ENCODE peak calls at places on chromosomes 11 and 22, in eight cellular contexts. One of them, this sample, is unnamed.
A peak's percentile ranks its signal among the peaks of the same experiment; 100 is the strongest.

GRCh38 chr11:127651175-127651887 is 650.8 kb upstream of the KIRREL3 start:
- DNase-seq in prostate gland: no peak
- DNase-seq in testis: no peak
- DNase-seq in CD8-positive, alpha-beta T cell: no peak
- DNase-seq in uterus: no peak
- DNase-seq in body of pancreas: no peak
- DNase-seq in Peyer's patch: no peak
- DNase-seq in adrenal gland: no peak
- DNase-seq in this sample: no peak

GRCh38 chr11:75352417-75353206 is 1.2 kb upstream of the ARRB1 start:
- DNase-seq in prostate gland: no peak
- DNase-seq in testis: no peak
- DNase-seq in CD8-positive, alpha-beta T cell: peak; percentile 16
- DNase-seq in uterus: no peak
- DNase-seq in body of pancreas: peak; percentile 72
- DNase-seq in Peyer's patch: no peak
- DNase-seq in adrenal gland: peak; percentile 71
- DNase-seq in this sample: no peak

GRCh38 chr22:33192156-33192555 is 134.0 kb upstream of the SYN3 start:
- DNase-seq in prostate gland: no peak
- DNase-seq in testis: no peak
- DNase-seq in CD8-positive, alpha-beta T cell: no peak
- DNase-seq in uterus: no peak
- DNase-seq in body of pancreas: no peak
- DNase-seq in Peyer's patch: no peak
- DNase-seq in adrenal gland: no peak
- DNase-seq in this sample: no peak

GRCh38 chr11:612201-612960 is 3.4 kb downstream of the IRF7 start:
- DNase-seq in prostate gland: no peak
- DNase-seq in testis: peak; percentile 33
- DNase-seq in CD8-positive, alpha-beta T cell: no peak
- DNase-seq in uterus: peak; percentile 18
- DNase-seq in body of pancreas: no peak
- DNase-seq in Peyer's patch: peak; percentile 89
- DNase-seq in adrenal gland: no peak
- DNase-seq in this sample: no peak

GRCh38 chr11:130783322-130783721 is 133.0 kb downstream of the SNX19 start:
- DNase-seq in prostate gland: no peak
- DNase-seq in testis: no peak
- DNase-seq in CD8-positive, alpha-beta T cell: no peak
- DNase-seq in uterus: no peak
- DNase-seq in body of pancreas: no peak
- DNase-seq in Peyer's patch: no peak
- DNase-seq in adrenal gland: no peak
- DNase-seq in this sample: no peak

GRCh38 chr11:67732045-67732787 is 57.8 kb upstream of the ALDH3B2 start:
- DNase-seq in prostate gland: no peak
- DNase-seq in testis: peak; percentile 30
- DNase-seq in CD8-positive, alpha-beta T cell: peak; percentile 52
- DNase-seq in uterus: no peak
- DNase-seq in body of pancreas: peak; percentile 13
- DNase-seq in Peyer's patch: no peak
- DNase-seq in adrenal gland: no peak
- DNase-seq in this sample: no peak

GRCh38 chr22:35892192-35892591 is 136.4 kb downstream of the RBFOX2 start:
- DNase-seq in prostate gland: no peak
- DNase-seq in testis: no peak
- DNase-seq in CD8-positive, alpha-beta T cell: no peak
- DNase-seq in uterus: peak; percentile 36
- DNase-seq in body of pancreas: no peak
- DNase-seq in Peyer's patch: no peak
- DNase-seq in adrenal gland: no peak
- DNase-seq in this sample: no peak

GRCh38 chr22:24843048-24843447 is 37.0 kb downstream of the SGSM1 start:
- DNase-seq in prostate gland: no peak
- DNase-seq in testis: no peak
- DNase-seq in CD8-positive, alpha-beta T cell: no peak
- DNase-seq in uterus: no peak
- DNase-seq in body of pancreas: no peak
- DNase-seq in Peyer's patch: no peak
- DNase-seq in adrenal gland: no peak
- DNase-seq in this sample: no peak

GRCh38 chr11:112745958-112746357 is 215.3 kb upstream of the NCAM1 start:
- DNase-seq in prostate gland: no peak
- DNase-seq in testis: no peak
- DNase-seq in CD8-positive, alpha-beta T cell: no peak
- DNase-seq in uterus: no peak
- DNase-seq in body of pancreas: no peak
- DNase-seq in Peyer's patch: no peak
- DNase-seq in adrenal gland: no peak
- DNase-seq in this sample: no peak

GRCh38 chr22:49968313-49968830 is 7.8 kb downstream of the PIM3 start:
- DNase-seq in prostate gland: no peak
- DNase-seq in testis: peak; percentile 14
- DNase-seq in CD8-positive, alpha-beta T cell: no peak
- DNase-seq in uterus: peak; percentile 24
- DNase-seq in body of pancreas: peak; percentile 6
- DNase-seq in Peyer's patch: peak; percentile 46
- DNase-seq in adrenal gland: peak; percentile 69
- DNase-seq in this sample: no peak

GRCh38 chr22:49091451-49091850 is 736.2 kb downstream of the BRD1 start:
- DNase-seq in prostate gland: no peak
- DNase-seq in testis: no peak
- DNase-seq in CD8-positive, alpha-beta T cell: no peak
- DNase-seq in uterus: no peak
- DNase-seq in body of pancreas: no peak
- DNase-seq in Peyer's patch: no peak
- DNase-seq in adrenal gland: no peak
- DNase-seq in this sample: no peak

GRCh38 chr22:45638834-45639746 is 32.5 kb upstream of the ATXN10 start:
- DNase-seq in prostate gland: no peak
- DNase-seq in testis: no peak
- DNase-seq in CD8-positive, alpha-beta T cell: no peak
- DNase-seq in uterus: peak; percentile 51
- DNase-seq in body of pancreas: peak; percentile 43
- DNase-seq in Peyer's patch: peak; percentile 72
- DNase-seq in adrenal gland: peak; percentile 33
- DNase-seq in this sample: no peak

GRCh38 chr11:16604784-16605439 is 133.5 kb upstream of the C11orf58 start:
- DNase-seq in prostate gland: no peak
- DNase-seq in testis: peak; percentile 26
- DNase-seq in CD8-positive, alpha-beta T cell: no peak
- DNase-seq in uterus: no peak
- DNase-seq in body of pancreas: peak; percentile 73
- DNase-seq in Peyer's patch: peak; percentile 71
- DNase-seq in adrenal gland: peak; percentile 58
- DNase-seq in this sample: no peak

GRCh38 chr11:81707881-81708280 is 1025.8 kb downstream of the FAM181B start:
- DNase-seq in prostate gland: no peak
- DNase-seq in testis: no peak
- DNase-seq in CD8-positive, alpha-beta T cell: no peak
- DNase-seq in uterus: no peak
- DNase-seq in body of pancreas: no peak
- DNase-seq in Peyer's patch: no peak
- DNase-seq in adrenal gland: no peak
- DNase-seq in this sample: no peak
- TF ChIP-seq CTCF in prostate gland: no peak
- TF ChIP-seq CTCF in testis: no peak
- TF ChIP-seq CTCF in CD8-positive, alpha-beta T cell: no peak
- TF ChIP-seq CTCF in uterus: no peak
- TF ChIP-seq CTCF in body of pancreas: no peak
- TF ChIP-seq CTCF in Peyer's patch: no peak
- TF ChIP-seq CTCF in adrenal gland: no peak
- TF ChIP-seq CTCF in this sample: no peak

DNA sequence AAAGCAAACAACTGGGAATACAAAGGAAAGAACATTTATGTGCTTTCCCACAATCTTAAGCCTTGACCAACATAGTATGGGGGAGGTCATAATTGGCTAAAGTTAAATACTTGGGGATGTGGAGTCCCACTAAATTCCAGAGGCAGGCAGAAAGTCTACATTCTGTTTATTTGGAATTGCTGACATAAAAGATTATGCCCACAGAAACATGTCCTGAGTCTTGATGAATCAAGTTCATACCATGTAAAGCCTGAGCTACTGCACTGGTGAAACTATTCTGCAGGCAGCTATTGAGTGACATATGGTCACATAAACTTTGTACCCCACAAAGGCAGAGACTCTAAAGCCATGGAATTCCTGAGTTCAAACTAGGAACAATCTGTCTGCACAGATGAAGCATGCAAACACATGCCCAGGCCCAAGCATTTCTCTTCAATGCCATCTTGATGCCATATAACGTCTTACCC is 69.9 kb upstream of the CHRM4 start:
- DNase-seq in prostate gland: no peak
- DNase-seq in testis: no peak
- DNase-seq in CD8-positive, alpha-beta T cell: no peak
- DNase-seq in uterus: no peak
- DNase-seq in body of pancreas: no peak
- DNase-seq in Peyer's patch: no peak
- DNase-seq in adrenal gland: no peak
- DNase-seq in this sample: no peak
- TF ChIP-seq CTCF in prostate gland: no peak
- TF ChIP-seq CTCF in testis: no peak
- TF ChIP-seq CTCF in CD8-positive, alpha-beta T cell: no peak
- TF ChIP-seq CTCF in uterus: no peak
- TF ChIP-seq CTCF in body of pancreas: no peak
- TF ChIP-seq CTCF in Peyer's patch: no peak
- TF ChIP-seq CTCF in adrenal gland: no peak
- TF ChIP-seq CTCF in this sample: no peak

GRCh38 chr22:30947821-30948454 is 20.6 kb downstream of the MORC2 start:
- DNase-seq in prostate gland: no peak
- DNase-seq in testis: no peak
- DNase-seq in CD8-positive, alpha-beta T cell: no peak
- DNase-seq in uterus: no peak
- DNase-seq in body of pancreas: no peak
- DNase-seq in Peyer's patch: no peak
- DNase-seq in adrenal gland: no peak
- DNase-seq in this sample: no peak
- TF ChIP-seq CTCF in prostate gland: peak; percentile 72
- TF ChIP-seq CTCF in testis: peak; percentile 49
- TF ChIP-seq CTCF in CD8-positive, alpha-beta T cell: peak; percentile 60
- TF ChIP-seq CTCF in uterus: peak; percentile 92
- TF ChIP-seq CTCF in body of pancreas: peak; percentile 62
- TF ChIP-seq CTCF in Peyer's patch: peak; percentile 71
- TF ChIP-seq CTCF in adrenal gland: peak; percentile 80
- TF ChIP-seq CTCF in this sample: peak; percentile 64

GRCh38 chr11:2417856-2418705 is 17.5 kb downstream of the TSSC4 start:
- DNase-seq in prostate gland: no peak
- DNase-seq in testis: no peak
- DNase-seq in CD8-positive, alpha-beta T cell: no peak
- DNase-seq in uterus: no peak
- DNase-seq in body of pancreas: no peak
- DNase-seq in Peyer's patch: no peak
- DNase-seq in adrenal gland: no peak
- DNase-seq in this sample: no peak

GRCh38 chr11:2421226-2421994 is 20.9 kb downstream of the TSSC4 start:
- DNase-seq in prostate gland: no peak
- DNase-seq in testis: no peak
- DNase-seq in CD8-positive, alpha-beta T cell: no peak
- DNase-seq in uterus: no peak
- DNase-seq in body of pancreas: no peak
- DNase-seq in Peyer's patch: no peak
- DNase-seq in adrenal gland: no peak
- DNase-seq in this sample: no peak

GRCh38 chr11:2418961-2419360 is 18.4 kb downstream of the TSSC4 start:
- DNase-seq in prostate gland: no peak
- DNase-seq in testis: no peak
- DNase-seq in CD8-positive, alpha-beta T cell: no peak
- DNase-seq in uterus: no peak
- DNase-seq in body of pancreas: no peak
- DNase-seq in Peyer's patch: no peak
- DNase-seq in adrenal gland: no peak
- DNase-seq in this sample: no peak

GRCh38 chr11:2420502-2421225 is 20.1 kb downstream of the TSSC4 start:
- DNase-seq in prostate gland: peak; percentile 47
- DNase-seq in testis: peak; percentile 71
- DNase-seq in CD8-positive, alpha-beta T cell: peak; percentile 76
- DNase-seq in uterus: peak; percentile 77
- DNase-seq in body of pancreas: peak; percentile 75
- DNase-seq in Peyer's patch: peak; percentile 84
- DNase-seq in adrenal gland: peak; percentile 82
- DNase-seq in this sample: peak; percentile 64

GRCh38 chr11:2419638-2420501 is 19.3 kb downstream of the TSSC4 start:
- DNase-seq in prostate gland: peak; percentile 57
- DNase-seq in testis: peak; percentile 84
- DNase-seq in CD8-positive, alpha-beta T cell: peak; percentile 65
- DNase-seq in uterus: peak; percentile 86
- DNase-seq in body of pancreas: peak; percentile 80
- DNase-seq in Peyer's patch: peak; percentile 89
- DNase-seq in adrenal gland: peak; percentile 91
- DNase-seq in this sample: peak; percentile 65
- TF ChIP-seq CTCF in prostate gland: peak; percentile 89
- TF ChIP-seq CTCF in testis: peak; percentile 89
- TF ChIP-seq CTCF in CD8-positive, alpha-beta T cell: peak; percentile 68
- TF ChIP-seq CTCF in uterus: peak; percentile 92
- TF ChIP-seq CTCF in body of pancreas: peak; percentile 87
- TF ChIP-seq CTCF in Peyer's patch: peak; percentile 87
- TF ChIP-seq CTCF in adrenal gland: peak; percentile 83
- TF ChIP-seq CTCF in this sample: peak; percentile 90

DNA sequence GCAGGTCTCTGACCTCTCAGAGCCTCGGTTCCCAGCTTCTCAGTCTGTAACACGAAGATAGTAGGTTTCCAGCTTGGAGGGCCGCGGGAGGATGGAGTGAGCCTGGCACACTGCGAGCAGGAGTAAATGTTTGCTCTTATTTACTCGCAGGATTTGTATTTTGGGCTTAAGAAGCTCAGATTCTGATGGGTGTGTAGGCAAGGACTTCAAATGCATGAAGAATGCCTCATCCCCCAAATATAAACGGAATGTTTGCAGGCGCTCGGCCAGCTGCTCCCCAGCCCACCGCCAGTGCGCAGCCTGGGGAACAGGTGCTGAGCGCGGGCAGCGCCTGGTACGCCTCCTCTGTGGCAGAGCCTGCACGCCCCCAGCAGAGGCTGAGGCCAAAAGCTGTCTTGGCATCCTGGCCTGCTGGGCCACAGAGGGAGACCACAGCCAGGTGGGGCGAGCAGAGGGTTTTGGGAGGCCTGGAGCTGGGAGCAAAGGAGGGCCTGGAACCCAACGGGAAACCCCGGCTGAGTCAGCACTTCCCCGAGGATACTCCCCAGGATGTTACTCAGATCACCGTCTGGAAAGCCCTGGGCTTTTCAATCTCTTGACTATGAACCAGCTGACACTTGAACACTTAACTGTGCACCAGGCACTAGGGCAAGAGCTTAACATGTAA is 9.4 kb downstream of the EHD1 start:
- DNase-seq in prostate gland: no peak
- DNase-seq in testis: no peak
- DNase-seq in CD8-positive, alpha-beta T cell: peak; percentile 51
- DNase-seq in uterus: peak; percentile 67
- DNase-seq in body of pancreas: no peak
- DNase-seq in Peyer's patch: no peak
- DNase-seq in adrenal gland: no peak
- DNase-seq in this sample: no peak
- TF ChIP-seq CTCF in prostate gland: no peak
- TF ChIP-seq CTCF in testis: no peak
- TF ChIP-seq CTCF in CD8-positive, alpha-beta T cell: no peak
- TF ChIP-seq CTCF in uterus: no peak
- TF ChIP-seq CTCF in body of pancreas: no peak
- TF ChIP-seq CTCF in Peyer's patch: no peak
- TF ChIP-seq CTCF in adrenal gland: no peak
- TF ChIP-seq CTCF in this sample: no peak